ENCODE peak calls at places on chromosomes 16 and 17, in four cellular contexts. D is mesenchymal stem cell; H is HFF-Myc; U is CD4-positive, CD25-positive, alpha-beta regulatory T cell. K is an unnamed sample.

GRCh38 chr16:25126820-25127232 is 15.3 kb downstream of the LCMT1 start:
- DNase-seq in D (peak; percentile 72), H (peak; percentile 75), U (no peak), K (peak; percentile 73)

GRCh38 chr16:66906916-66907836 is 11.5 kb downstream of the CDH16 start:
- DNase-seq in D (no peak), H (no peak), U (no peak), K (no peak)

GRCh38 chr16:8426569-8426968 is 163.7 kb downstream of the TMEM114 start:
- DNase-seq in D (no peak), H (no peak), U (no peak), K (no peak)

GRCh38 chr17:55149485-55149884 is 115.3 kb upstream of the HLF start:
- DNase-seq in D (no peak), H (no peak), U (no peak), K (no peak)

GRCh38 chr16:66419527-66419926 is 7.6 kb upstream of the BEAN1 start:
- DNase-seq in D (no peak), H (no peak), U (no peak), K (no peak)

GRCh38 chr17:59527931-59528330 is 37.5 kb upstream of the DHX40 start:
- DNase-seq in D (no peak), H (no peak), U (no peak), K (no peak)

GRCh38 chr16:89331371-89332109 is 114.0 kb downstream of the ZNF778 start:
- DNase-seq in D (no peak), H (no peak), U (no peak), K (peak; percentile 58)

GRCh38 chr16:76796978-76797377 is 394.0 kb upstream of the MON1B start:
- DNase-seq in D (no peak), H (no peak), U (no peak), K (no peak)

GRCh38 chr16:8173111-8173644 is 417.1 kb downstream of the TMEM114 start:
- DNase-seq in D (peak; percentile 8), H (peak; percentile 32), U (no peak), K (peak; percentile 74)

GRCh38 chr16:26697826-26698225 is 368.9 kb upstream of the C16orf82 start:
- DNase-seq in D (no peak), H (no peak), U (no peak), K (no peak)

GRCh38 chr17:81119223-81120148 is 45.8 kb upstream of the PVALEF start:
- DNase-seq in D (peak; percentile 96), H (peak; percentile 50), U (peak; percentile 76), K (peak; percentile 68)

GRCh38 chr17:46942441-46943217 is 19.7 kb downstream of the GOSR2 start:
- DNase-seq in D (peak; percentile 83), H (peak; percentile 56), U (no peak), K (peak; percentile 32)

GRCh38 chr17:50638851-50639767 is 4.4 kb downstream of the ABCC3 start:
- DNase-seq in D (peak; percentile 91), H (peak; percentile 91), U (no peak), K (no peak)

GRCh38 chr17:31052187-31052889 is 42.4 kb upstream of the NF1 start:
- DNase-seq in D (peak; percentile 94), H (peak; percentile 94), U (no peak), K (no peak)

GRCh38 chr16:30018731-30019158 is 4.3 kb upstream of the C16orf92 start:
- DNase-seq in D (peak; percentile 17), H (no peak), U (no peak), K (no peak)

GRCh38 chr16:78317871-78318270 is 218.4 kb downstream of the WWOX start:
- DNase-seq in D (peak; percentile 60), H (no peak), U (no peak), K (no peak)

GRCh38 chr16:30340621-30341020 is 14.5 kb downstream of the CD2BP2 start:
- DNase-seq in D (no peak), H (no peak), U (no peak), K (peak; percentile 90)

GRCh38 chr17:14201087-14201486 is 35.6 kb downstream of the CDRT15 start:
- DNase-seq in D (no peak), H (no peak), U (peak; percentile 41), K (peak; percentile 93)

GRCh38 chr17:3935140-3935542 is 18.9 kb upstream of the P2RX1 start:
- DNase-seq in D (peak; percentile 79), H (no peak), U (no peak), K (no peak)

GRCh38 chr17:72476134-72476533 is 355.3 kb downstream of the SOX9 start:
- DNase-seq in D (no peak), H (no peak), U (no peak), K (no peak)

GRCh38 chr16:70610273-70611223 is 35.8 kb upstream of the IL34 start:
- DNase-seq in D (no peak), H (no peak), U (no peak), K (no peak)

GRCh38 chr16:80355335-80355734 is 185.5 kb upstream of the DYNLRB2 start:
- DNase-seq in D (no peak), H (no peak), U (no peak), K (no peak)

GRCh38 chr17:74201250-74201649 is 2.2 kb upstream of the RPL38 start:
- DNase-seq in D (peak; percentile 69), H (no peak), U (no peak), K (no peak)

GRCh38 chr17:61139219-61139618 is 260.4 kb upstream of the TBX2 start:
- DNase-seq in D (peak; percentile 81), H (peak; percentile 74), U (peak; percentile 4), K (peak; percentile 96)

GRCh38 chr16:80527297-80527696 is 13.5 kb upstream of the DYNLRB2 start:
- DNase-seq in D (no peak), H (no peak), U (no peak), K (peak; percentile 29)

GRCh38 chr16:53912155-53912554 is 208.2 kb downstream of the FTO start:
- DNase-seq in D (peak; percentile 69), H (no peak), U (no peak), K (peak; percentile 41)

GRCh38 chr17:28972437-28972836 is 21.1 kb upstream of the PHF12 start:
- DNase-seq in D (no peak), H (no peak), U (no peak), K (no peak)

DNA sequence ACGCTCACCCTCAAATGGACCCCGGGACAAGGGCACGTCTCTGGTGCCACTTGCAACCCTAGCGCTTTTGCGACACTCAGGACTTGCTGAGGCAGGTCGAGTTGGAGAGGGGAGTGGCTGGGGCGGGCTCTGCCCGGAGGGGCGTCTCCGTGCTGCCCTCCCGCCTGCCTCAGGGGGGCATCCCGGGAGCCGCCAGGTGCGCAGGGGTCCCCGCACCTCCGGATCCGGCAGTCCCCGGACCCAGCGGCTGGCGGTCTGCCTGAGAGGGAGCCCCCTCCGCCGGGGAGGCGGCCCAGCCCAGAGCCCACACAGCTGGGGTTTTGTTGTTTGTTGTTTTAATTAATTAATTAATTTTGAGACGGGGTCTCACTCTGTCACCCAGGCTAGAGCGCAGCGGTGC is at the start of gene SLC52A1:
- DNase-seq in D (no peak), H (no peak), U (no peak), K (no peak)
- H3K4me3 ChIP-seq in D (no peak within 1 kb of the TSS), H (peak within 1 kb of the TSS; percentile 19), U (no peak within 1 kb of the TSS), K (no peak within 1 kb of the TSS)

DNA sequence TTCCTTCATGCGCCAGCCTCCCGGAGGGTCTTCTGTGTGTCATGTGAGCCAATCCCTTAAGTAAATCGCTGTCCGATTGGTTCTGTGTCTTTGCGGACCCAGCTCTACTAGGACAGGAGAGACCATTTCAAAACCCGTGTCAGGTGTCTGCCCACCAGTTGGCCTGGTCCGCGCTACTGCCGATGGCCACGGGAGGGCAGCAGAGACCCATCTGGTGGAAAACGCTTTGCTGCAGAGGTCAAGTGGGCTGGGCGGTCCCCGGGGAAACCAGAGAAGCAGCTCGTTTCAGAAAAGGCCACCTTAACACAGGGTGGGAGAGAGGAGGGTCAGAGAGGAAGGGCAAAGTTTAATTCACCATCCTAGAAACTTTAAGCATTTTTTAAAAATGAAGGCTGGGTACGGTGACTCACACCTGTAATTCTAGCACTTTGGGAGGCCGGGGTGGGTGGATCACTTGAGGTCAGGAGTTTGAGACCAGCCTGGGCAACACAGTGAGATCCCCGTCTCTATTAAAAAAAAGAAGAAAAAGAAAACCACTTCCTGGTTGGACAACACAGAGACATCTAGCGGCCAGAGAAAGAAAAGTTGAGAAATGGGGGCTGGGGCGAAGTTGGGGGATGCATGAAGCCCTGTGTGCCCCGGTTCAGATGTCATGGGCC is 2.8 kb upstream of the CIBAR2 start:
- DNase-seq in D (peak; percentile 85), H (no peak), U (peak; percentile 52), K (peak; percentile 39)
- H3K4me3 ChIP-seq in D (no peak overlapping the region), H (no peak overlapping the region), U (peak overlapping the region; percentile 67), K (peak overlapping the region; percentile 15)

GRCh38 chr17:82871056-82871775 is 31.4 kb upstream of the ZNF750 start:
- DNase-seq in D (no peak), H (no peak), U (no peak), K (no peak)
- H3K4me3 ChIP-seq in D (no peak overlapping the region), H (no peak overlapping the region), U (no peak overlapping the region), K (no peak overlapping the region)

DNA sequence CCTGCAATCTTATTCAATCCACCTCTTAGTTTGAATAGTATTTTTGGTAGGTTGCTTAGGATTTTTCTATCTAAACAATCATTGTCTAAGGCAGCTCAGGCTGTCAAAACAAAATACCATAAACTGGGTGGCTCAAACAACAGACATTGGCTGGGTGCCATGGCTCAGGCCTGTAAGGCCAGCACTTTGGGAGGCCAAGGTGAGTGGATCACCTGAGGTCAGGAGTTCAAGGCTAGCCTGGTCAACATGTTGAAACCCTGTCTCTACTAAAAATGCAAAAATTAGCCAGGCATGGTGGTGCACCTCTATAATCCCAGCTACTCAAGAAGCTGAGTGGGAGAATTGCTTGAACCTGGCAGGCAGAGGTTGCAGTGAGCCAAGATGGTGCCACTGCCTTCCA is 126.7 kb downstream of the CYLD start:
- DNase-seq in D (no peak), H (no peak), U (no peak), K (no peak)
- H3K4me3 ChIP-seq in D (no peak overlapping the region), H (no peak overlapping the region), U (no peak overlapping the region), K (no peak overlapping the region)

GRCh38 chr16:21602785-21603184 is 3.4 kb downstream of the METTL9 start:
- DNase-seq in D (no peak), H (no peak), U (no peak), K (no peak)

GRCh38 chr16:21597571-21598030 is 1.8 kb upstream of the METTL9 start:
- DNase-seq in D (no peak), H (no peak), U (no peak), K (no peak)

GRCh38 chr16:21598676-21599157 is 660 bp upstream of the METTL9 start:
- DNase-seq in D (no peak), H (no peak), U (no peak), K (no peak)

GRCh38 chr16:21599994-21600773 is 807 bp downstream of the METTL9 start:
- DNase-seq in D (peak; percentile 53), H (no peak), U (no peak), K (no peak)

GRCh38 chr16:21599158-21599993 is at the start of gene METTL9:
- DNase-seq in D (peak; percentile 95), H (peak; percentile 76), U (peak; percentile 90), K (peak; percentile 92)
- H3K4me3 ChIP-seq in D (peak within 1 kb of the TSS; percentile 97), H (peak within 1 kb of the TSS; percentile 85), U (peak within 1 kb of the TSS; percentile 96), K (peak within 1 kb of the TSS; percentile 91)